ENCODE peak calls at places on chromosomes 3 and 15, in four cellular contexts. M is uterus, Q is omental fat pad, X is psoas muscle. S is an unnamed sample.

GRCh38 chr3:143366672-143367071 is 247.1 kb downstream of the CHST2 start:
- DNase-seq in Q (no peak), M (no peak), X (no peak), S (no peak)

GRCh38 chr3:134675726-134676252 is 25.0 kb upstream of the KY start:
- DNase-seq in Q (no peak), X (no peak), M (no peak), S (no peak)

GRCh38 chr3:135915206-135915605 is 50.3 kb upstream of the PPP2R3A start:
- DNase-seq in X (no peak), Q (no peak), M (no peak), S (no peak)

GRCh38 chr3:96428097-96428496 is 386.3 kb upstream of the EPHA6 start:
- DNase-seq in M (no peak), Q (no peak), X (no peak), S (no peak)

GRCh38 chr3:29852767-29853166 is 571.9 kb downstream of the RBMS3 start:
- DNase-seq in Q (no peak), X (no peak), M (no peak), S (no peak)

GRCh38 chr3:72265661-72266370 is 480.9 kb upstream of the PROK2 start:
- DNase-seq in M (no peak), X (no peak), Q (no peak), S (no peak)

GRCh38 chr3:73658227-73658626 is 33.5 kb upstream of the PDZRN3 start:
- DNase-seq in M (no peak), Q (no peak), X (no peak), S (no peak)

GRCh38 chr3:1515842-1516241 is 423.0 kb downstream of the CNTN6 start:
- DNase-seq in X (no peak), M (no peak), Q (no peak), S (no peak)

GRCh38 chr3:89113887-89114840 is 6.7 kb downstream of the EPHA3 start:
- DNase-seq in X (peak), Q (no peak), M (peak), S (peak)

GRCh38 chr3:37912052-37912733 is 50.5 kb downstream of the CTDSPL start:
- DNase-seq in X (no peak), Q (no peak), M (no peak), S (no peak)

GRCh38 chr15:25725758-25726157 is 137.4 kb downstream of the ATP10A start:
- DNase-seq in M (no peak), X (no peak), Q (no peak), S (no peak)

GRCh38 chr15:88022711-88023110 is 233.8 kb downstream of the NTRK3 start:
- DNase-seq in Q (no peak), X (no peak), M (no peak), S (no peak)

GRCh38 chr15:22257047-22257667 is 176.8 kb downstream of the OR4M2 start:
- DNase-seq in M (no peak), X (no peak), Q (no peak), S (no peak)

GRCh38 chr3:141308588-141309218 is 59.6 kb upstream of the ZBTB38 start:
- DNase-seq in M (peak), X (no peak), Q (no peak), S (no peak)

GRCh38 chr15:92383528-92384326 is 10.0 kb upstream of the ST8SIA2 start:
- DNase-seq in X (no peak), M (no peak), Q (no peak), S (no peak)

GRCh38 chr3:81744366-81744765 is 17.1 kb downstream of the GBE1 start:
- DNase-seq in X (no peak), M (peak), Q (no peak), S (no peak)

GRCh38 chr3:50617911-50618481 is 1.0 kb downstream of the MAPKAPK3 start:
- DNase-seq in M (no peak), X (peak), Q (no peak), S (no peak)

GRCh38 chr3:122743581-122744120 is 50.0 kb downstream of the HSPBAP1 start:
- DNase-seq in M (no peak), Q (no peak), X (no peak), S (no peak)

GRCh38 chr15:80418892-80419537 is 14.8 kb downstream of the ARNT2 start:
- DNase-seq in M (no peak), Q (no peak), X (no peak), S (no peak)

GRCh38 chr3:19506171-19506570 is 357.9 kb downstream of the KCNH8 start:
- DNase-seq in Q (no peak), M (no peak), X (no peak), S (no peak)

GRCh38 chr15:90560229-90560771 is 30.6 kb downstream of the CRTC3 start:
- DNase-seq in M (peak), X (peak), Q (no peak), S (no peak)

GRCh38 chr3:37924453-37924852 is 62.8 kb downstream of the CTDSPL start:
- DNase-seq in X (no peak), Q (no peak), M (no peak), S (no peak)

GRCh38 chr3:116233921-116234320 is 211.4 kb downstream of the LSAMP start:
- DNase-seq in M (no peak), X (no peak), Q (no peak), S (no peak)

GRCh38 chr3:106829206-106829605 is 548.0 kb upstream of the CCDC54 start:
- DNase-seq in Q (no peak), M (no peak), X (no peak), S (no peak)

GRCh38 chr3:114928989-114929620 is 218.0 kb downstream of the ZBTB20 start:
- DNase-seq in X (no peak), M (no peak), Q (no peak), S (no peak)

GRCh38 chr3:23079976-23080375 is 123.2 kb upstream of the UBE2E2 start:
- DNase-seq in Q (no peak), X (no peak), M (no peak), S (no peak)

GRCh38 chr3:47571391-47572165 is 7.1 kb downstream of the CSPG5 start:
- DNase-seq in X (no peak), Q (no peak), M (no peak), S (no peak)

GRCh38 chr3:36305929-36306520 is 74.3 kb upstream of the STAC start:
- DNase-seq in M (no peak), Q (no peak), X (no peak), S (no peak)

GRCh38 chr3:52318186-52318793 is 2.2 kb downstream of the DNAH1 start:
- DNase-seq in Q (no peak), X (no peak), M (no peak), S (no peak)

DNA sequence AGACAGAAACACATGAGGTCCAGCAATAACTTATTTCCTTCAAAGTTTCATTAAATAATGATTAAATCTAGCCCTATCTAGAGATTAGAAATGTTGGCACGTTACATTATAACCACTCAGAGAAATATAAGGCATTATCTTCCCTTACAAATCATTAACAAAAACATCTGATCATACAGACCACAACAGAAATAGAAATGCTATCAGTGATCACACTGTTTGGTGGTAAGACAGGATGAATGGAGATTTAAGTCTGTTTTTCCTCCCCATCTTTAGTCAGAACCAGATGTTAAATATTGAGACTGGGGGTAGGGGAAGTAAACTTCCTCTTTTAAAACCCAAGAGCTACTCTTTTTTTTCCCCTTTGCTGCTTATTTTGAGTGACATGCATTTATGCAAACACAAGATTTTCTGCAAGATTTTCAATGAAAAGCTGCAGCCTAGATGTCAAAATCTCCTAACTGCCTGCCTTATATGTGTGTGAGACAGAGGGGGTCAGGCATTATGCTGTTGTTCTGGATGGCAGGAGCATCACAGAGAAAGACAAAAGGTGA is 70.4 kb downstream of the CBLB start:
- DNase-seq in X (no peak), M (no peak), Q (no peak), S (no peak)
- TF ChIP-seq CTCF in X (no peak), M (no peak), Q (no peak), S (no peak)

GRCh38 chr3:193530231-193531165 is 24.2 kb downstream of the ATP13A4 start:
- DNase-seq in M (no peak), X (no peak), Q (no peak), S (no peak)
- TF ChIP-seq CTCF in M (no peak), X (no peak), Q (no peak), S (no peak)

DNA sequence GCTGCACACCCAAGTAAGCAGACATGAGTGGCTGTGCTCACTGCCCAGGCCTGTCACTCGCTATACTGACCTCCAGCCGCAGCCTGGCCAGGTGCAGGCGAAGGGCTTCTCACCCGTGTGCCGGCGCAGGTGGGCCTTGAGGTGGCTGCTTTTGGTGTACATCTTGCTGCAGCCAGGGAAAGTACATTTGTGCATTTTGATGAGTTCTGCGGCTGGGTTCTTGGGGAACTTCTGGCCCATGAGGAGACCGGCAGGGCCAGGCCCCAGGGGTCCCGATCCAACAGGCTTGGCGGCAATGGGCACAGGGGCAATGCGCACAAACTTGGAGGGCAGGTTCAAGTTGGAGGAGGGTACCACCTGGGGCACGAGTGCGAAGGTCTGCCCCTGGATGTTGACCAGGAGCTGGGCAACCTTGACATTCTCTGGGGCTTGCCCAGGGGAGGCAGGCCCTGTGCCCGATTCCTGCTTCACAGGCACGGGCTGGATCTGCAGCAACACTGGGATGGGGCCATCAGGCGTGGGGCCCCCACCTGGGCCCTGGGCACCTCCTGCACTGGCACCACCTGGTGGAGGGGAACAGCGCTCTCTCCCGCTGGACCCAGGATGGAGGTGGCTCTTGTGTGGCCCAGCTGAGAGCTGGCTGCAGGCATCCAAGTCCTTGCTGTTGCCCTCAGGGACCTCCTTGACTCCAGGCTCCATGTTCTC is 5.3 kb downstream of the KLF15 start:
- DNase-seq in M (peak), Q (no peak), X (peak), S (no peak)
- TF ChIP-seq CTCF in M (no peak), Q (no peak), X (no peak), S (no peak)

DNA sequence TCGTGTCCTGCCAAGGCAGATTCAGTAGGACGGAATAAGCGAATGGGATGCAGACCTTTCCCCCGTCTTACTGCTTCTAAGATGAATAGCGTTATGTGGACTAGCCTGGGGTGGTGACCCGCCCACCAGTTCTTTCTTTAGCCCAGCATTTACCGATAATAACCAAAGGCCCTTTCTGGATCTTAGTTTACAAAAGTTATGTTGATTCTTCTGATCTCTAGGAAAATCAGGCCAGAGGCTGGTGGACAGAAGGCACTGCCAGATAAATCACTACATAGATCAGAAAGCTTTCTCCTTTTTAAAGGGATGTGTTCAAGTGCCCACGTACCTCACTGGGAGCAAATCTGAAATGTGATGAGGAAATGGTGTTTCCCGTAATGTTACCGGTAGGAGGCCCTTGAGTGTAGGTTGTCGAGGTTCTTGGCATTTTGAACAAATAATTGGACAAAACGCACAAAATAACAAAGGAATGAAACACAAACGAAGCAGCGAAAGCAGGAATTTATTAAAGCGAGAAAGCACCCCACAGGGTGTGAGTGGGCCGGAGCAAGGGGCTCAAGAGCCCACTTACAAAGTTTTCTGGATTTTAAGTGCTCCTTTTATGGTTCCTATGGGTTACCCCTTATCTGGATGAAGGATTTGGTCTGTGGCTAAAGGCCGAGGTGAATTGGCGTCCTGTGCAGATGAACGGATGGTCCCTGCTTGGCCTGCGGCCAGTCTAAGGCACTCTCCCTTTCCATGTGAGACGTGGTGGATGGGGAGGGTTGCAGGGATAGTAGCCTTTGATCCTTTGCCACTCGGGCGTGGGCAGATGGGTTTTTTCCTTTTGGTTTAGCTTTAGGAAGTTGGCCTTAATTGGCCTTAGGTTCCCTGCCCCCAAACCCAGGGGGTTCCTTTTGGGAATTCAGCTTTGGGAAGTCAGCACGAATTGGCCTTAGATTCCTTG is 977 bp downstream of the SNX1 start:
- DNase-seq in X (no peak), M (no peak), Q (no peak), S (no peak)
- TF ChIP-seq CTCF in X (no peak), M (no peak), Q (no peak), S (no peak)